ENCODE peak calls at places on chromosomes 4 and X, in five cellular contexts. I is RWPE1; R is esophagus squamous epithelium; X is Peyer's patch; Q is CD8-positive, alpha-beta T cell. Y is an unnamed sample.
A peak's percentile ranks its signal among the peaks of the same experiment; 100 is the strongest.

GRCh38 chr4:42048394-42048793 is 58.1 kb downstream of the SLC30A9 start:
- DNase-seq in I (peak; percentile 10), R (no peak), X (no peak), Q (no peak), Y (no peak)

GRCh38 chrX:48703642-48704481 is 7.3 kb downstream of the SUV39H1 start:
- DNase-seq in I (peak; percentile 73), R (no peak), X (no peak), Q (no peak), Y (no peak)

GRCh38 chrX:40098264-40099045 is 697 bp upstream of the BCOR start:
- DNase-seq in I (no peak), R (no peak), X (peak; percentile 65), Q (no peak), Y (peak; percentile 49)

GRCh38 chr4:6730603-6731300 is 14.8 kb downstream of the BLOC1S4 start:
- DNase-seq in I (no peak), R (no peak), X (no peak), Q (no peak), Y (no peak)

GRCh38 chr4:113645771-113646455 is 115.6 kb downstream of the CAMK2D start:
- DNase-seq in I (peak; percentile 82), R (no peak), X (no peak), Q (no peak), Y (no peak)

GRCh38 chr4:142558851-142559250 is 287.2 kb downstream of the INPP4B start:
- DNase-seq in I (no peak), R (no peak), X (no peak), Q (no peak), Y (no peak)

GRCh38 chrX:128759177-128759576 is 707.0 kb upstream of the ACTRT1 start:
- DNase-seq in I (no peak), R (no peak), X (no peak), Q (no peak), Y (no peak)

GRCh38 chr4:15799703-15800102 is 21.6 kb downstream of the CD38 start:
- DNase-seq in I (no peak), R (no peak), X (no peak), Q (no peak), Y (no peak)

GRCh38 chr4:24850669-24851068 is 55.3 kb downstream of the SOD3 start:
- DNase-seq in I (peak; percentile 74), R (no peak), X (no peak), Q (no peak), Y (no peak)

GRCh38 chr4:187183351-187183750 is 459.7 kb upstream of the FAT1 start:
- DNase-seq in I (no peak), R (no peak), X (no peak), Q (no peak), Y (no peak)

GRCh38 chr4:125517831-125518230 is 203.1 kb downstream of the FAT4 start:
- DNase-seq in I (no peak), R (no peak), X (no peak), Q (no peak), Y (no peak)

GRCh38 chrX:65690057-65690855 is 22.8 kb downstream of the MSN start:
- DNase-seq in I (no peak), R (no peak), X (no peak), Q (no peak), Y (no peak)

GRCh38 chr4:37827030-37827705 is 682 bp downstream of the PGM2 start:
- DNase-seq in I (peak; percentile 36), R (no peak), X (no peak), Q (no peak), Y (no peak)

GRCh38 chr4:96352051-96352517 is 512.2 kb downstream of the PDHA2 start:
- DNase-seq in I (peak; percentile 24), R (no peak), X (no peak), Q (no peak), Y (no peak)

GRCh38 chrX:126064901-126065541 is 101.1 kb downstream of the DCAF12L2 start:
- DNase-seq in I (no peak), R (no peak), X (no peak), Q (no peak), Y (no peak)

GRCh38 chr4:149980941-149981340 is 97.3 kb upstream of the DCLK2 start:
- DNase-seq in I (peak; percentile 45), R (no peak), X (no peak), Q (no peak), Y (peak; percentile 12)

GRCh38 chrX:69238153-69238959 is 73.1 kb upstream of the PJA1 start:
- DNase-seq in I (no peak), R (no peak), X (no peak), Q (no peak), Y (peak; percentile 67)

GRCh38 chr4:124288706-124289486 is 423.6 kb downstream of the ANKRD50 start:
- DNase-seq in I (no peak), R (no peak), X (no peak), Q (no peak), Y (no peak)

GRCh38 chr4:151129801-151130200 is 30.4 kb downstream of the RPS3A start:
- DNase-seq in I (no peak), R (no peak), X (no peak), Q (no peak), Y (no peak)

GRCh38 chr4:128711361-128711760 is 98.1 kb upstream of the JADE1 start:
- DNase-seq in I (no peak), R (no peak), X (no peak), Q (no peak), Y (no peak)

GRCh38 chr4:54085284-54085683 is 14.7 kb upstream of the GSX2 start:
- DNase-seq in I (peak; percentile 87), R (no peak), X (no peak), Q (no peak), Y (peak; percentile 74)

GRCh38 chrX:153469811-153470410 is 465 bp downstream of the HAUS7 start:
- DNase-seq in I (no peak), R (no peak), X (no peak), Q (no peak), Y (no peak)

GRCh38 chr4:37470243-37470642 is 215.9 kb downstream of the RELL1 start:
- DNase-seq in I (no peak), R (no peak), X (no peak), Q (no peak), Y (no peak)

GRCh38 chr4:7828011-7828720 is 111.5 kb downstream of the AFAP1 start:
- DNase-seq in I (peak; percentile 60), R (no peak), X (no peak), Q (peak; percentile 45), Y (no peak)

GRCh38 chrX:119640621-119641020 is 34.4 kb upstream of the NKRF start:
- DNase-seq in I (no peak), R (no peak), X (no peak), Q (no peak), Y (no peak)

GRCh38 chr4:64598068-64598467 is 188.8 kb upstream of the TECRL start:
- DNase-seq in I (no peak), R (no peak), X (no peak), Q (no peak), Y (no peak)

GRCh38 chrX:13667940-13668339 is 15.0 kb downstream of the TCEANC start:
- DNase-seq in I (no peak), R (no peak), X (no peak), Q (no peak), Y (no peak)

GRCh38 chrX:38189431-38190128 is 31.1 kb downstream of the SRPX start:
- DNase-seq in I (no peak), R (no peak), X (no peak), Q (no peak), Y (no peak)

GRCh38 chr4:108166441-108167315 is 2.1 kb downstream of the LEF1 start:
- DNase-seq in I (no peak), R (no peak), X (no peak), Q (peak; percentile 51), Y (no peak)

GRCh38 chr4:89403826-89404225 is 96.2 kb upstream of the GPRIN3 start:
- DNase-seq in I (no peak), R (no peak), X (no peak), Q (no peak), Y (no peak)

GRCh38 chr4:5772528-5773270 is 61.7 kb downstream of the EVC start:
- DNase-seq in I (no peak), R (no peak), X (no peak), Q (no peak), Y (no peak)

GRCh38 chrX:113389846-113390245 is 549.2 kb upstream of the AMOT start:
- DNase-seq in I (no peak), R (no peak), X (no peak), Q (no peak), Y (no peak)

GRCh38 chr4:20840648-20841190 is 140.5 kb downstream of the PACRGL start:
- DNase-seq in I (no peak), R (no peak), X (no peak), Q (no peak), Y (no peak)

GRCh38 chr4:101104264-101105052 is 242.9 kb downstream of the PPP3CA start:
- DNase-seq in I (no peak), R (no peak), X (no peak), Q (no peak), Y (no peak)

GRCh38 chr4:101102114-101102752 is 245.1 kb downstream of the PPP3CA start:
- DNase-seq in I (no peak), R (no peak), X (no peak), Q (no peak), Y (peak; percentile 27)

GRCh38 chr4:101103381-101104142 is 243.8 kb downstream of the PPP3CA start:
- DNase-seq in I (no peak), R (no peak), X (no peak), Q (no peak), Y (no peak)

GRCh38 chr4:101101072-101101471 is 246.3 kb downstream of the PPP3CA start:
- DNase-seq in I (no peak), R (no peak), X (no peak), Q (no peak), Y (no peak)

GRCh38 chr4:101099001-101099400 is 248.3 kb downstream of the PPP3CA start:
- DNase-seq in I (no peak), R (no peak), X (no peak), Q (no peak), Y (no peak)
- H3K27ac ChIP-seq in I (no peak overlapping the region), R (no peak overlapping the region), X (no peak overlapping the region), Q (no peak overlapping the region), Y (no peak overlapping the region)

DNA sequence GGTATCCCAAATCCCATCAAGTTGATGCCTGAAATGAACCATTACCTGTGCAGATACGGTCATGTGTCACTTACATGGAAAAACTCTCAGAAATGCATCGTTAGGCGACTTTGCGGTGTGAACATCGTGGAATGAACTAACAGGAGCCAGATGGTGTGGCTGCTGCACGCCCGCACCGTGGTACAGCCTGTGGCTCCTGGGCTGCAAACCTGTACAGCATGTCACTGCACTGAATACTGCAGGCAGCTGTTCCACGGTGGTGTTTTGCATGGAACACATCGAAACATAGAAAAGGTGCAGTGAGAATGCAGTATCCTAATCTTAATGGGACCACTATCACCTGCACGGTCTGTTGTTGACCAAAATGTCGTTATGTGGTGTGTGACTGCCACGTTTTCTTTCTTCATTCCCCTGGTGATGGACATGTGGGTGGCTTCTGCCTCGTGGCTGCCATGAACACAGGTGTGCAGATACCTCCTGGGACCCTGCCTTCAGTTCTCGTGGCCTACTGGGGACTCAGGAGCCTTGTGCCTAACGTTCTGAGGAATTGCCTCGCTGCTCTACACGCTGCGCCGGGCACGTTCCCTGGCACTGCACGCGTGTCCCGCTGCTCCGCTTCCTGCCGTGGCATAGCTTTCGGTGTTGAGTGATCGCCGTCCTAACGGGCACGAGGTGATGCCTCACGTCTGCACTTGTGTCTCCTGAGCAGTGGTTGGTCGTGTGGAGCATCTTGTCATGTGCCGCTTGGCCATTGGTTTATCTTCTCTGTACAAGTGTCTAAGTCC is 18.5 kb downstream of the MAEA start:
- DNase-seq in I (no peak), R (no peak), X (no peak), Q (no peak), Y (no peak)
- H3K27ac ChIP-seq in I (peak overlapping the region; percentile 85), R (peak overlapping the region; percentile 18), X (peak overlapping the region; percentile 64), Q (no peak overlapping the region), Y (no peak overlapping the region)

GRCh38 chrX:7144126-7144525 is 3.4 kb upstream of the STS start:
- DNase-seq in I (no peak), R (no peak), X (no peak), Q (no peak), Y (no peak)
- H3K27ac ChIP-seq in I (no peak overlapping the region), R (no peak overlapping the region), X (no peak overlapping the region), Q (no peak overlapping the region), Y (no peak overlapping the region)

GRCh38 chr4:78222575-78223186 is 165.6 kb downstream of the FRAS1 start:
- DNase-seq in I (no peak), R (no peak), X (no peak), Q (no peak), Y (no peak)
- H3K27ac ChIP-seq in I (no peak overlapping the region), R (no peak overlapping the region), X (no peak overlapping the region), Q (no peak overlapping the region), Y (no peak overlapping the region)